ENCODE peak calls at places on chromosomes 7 and 10, in eight cellular contexts. Q is H7; C is CD8-positive, alpha-beta T cell; A is GM23338; T is kidney epithelial cell; F is activated CD4-positive, CD25-positive, alpha-beta regulatory T cell; X is CD4-positive, alpha-beta memory T cell; Y is activated CD8-positive, alpha-beta memory T cell treated with anti-CD3 and anti-CD28 coated beads for 48 hours. J is an unnamed sample.

GRCh38 chr7:44618045-44618444 is 11.6 kb downstream of the OGDH start:
- DNase-seq in T (no peak), C (no peak), Y (no peak), F (no peak), X (no peak), Q (no peak), A (no peak), J (no peak)

GRCh38 chr10:131242007-131242406 is 69.5 kb downstream of the TCERG1L start:
- DNase-seq in Q (peak), Y (no peak), X (no peak), F (no peak), T (no peak), A (peak), C (no peak), J (peak)

GRCh38 chr10:30818010-30818660 is 188.6 kb upstream of the LYZL2 start:
- DNase-seq in C (no peak), F (no peak), Q (no peak), X (no peak), A (no peak), Y (no peak), T (peak), J (no peak)

GRCh38 chr10:95264227-95265051 is 26.4 kb downstream of the PDLIM1 start:
- DNase-seq in Y (no peak), F (no peak), T (no peak), A (peak), Q (peak), C (no peak), X (no peak), J (no peak)

GRCh38 chr10:89347706-89348457 is 20.1 kb downstream of the IFIT3 start:
- DNase-seq in X (no peak), F (no peak), T (no peak), A (no peak), Y (no peak), C (no peak), Q (no peak), J (no peak)

GRCh38 chr10:17335065-17335464 is 107.0 kb downstream of the VIM start:
- DNase-seq in C (no peak), A (no peak), F (no peak), T (no peak), X (no peak), Y (no peak), Q (no peak), J (no peak)

GRCh38 chr7:16721541-16721940 is 32.0 kb upstream of the TSPAN13 start:
- DNase-seq in X (no peak), T (no peak), A (no peak), Y (no peak), C (no peak), Q (no peak), F (no peak), J (no peak)

GRCh38 chr7:130201796-130202195 is 3.4 kb downstream of the TMEM209 start:
- DNase-seq in T (no peak), F (no peak), Q (no peak), X (no peak), C (no peak), Y (no peak), A (no peak), J (no peak)

GRCh38 chr7:29839302-29839701 is 33.0 kb downstream of the WIPF3 start:
- DNase-seq in C (no peak), A (no peak), Y (no peak), F (no peak), T (no peak), X (no peak), Q (no peak), J (no peak)

GRCh38 chr10:119308556-119309422 is 101.4 kb downstream of the GRK5 start:
- DNase-seq in X (no peak), A (no peak), Y (no peak), C (no peak), T (no peak), F (no peak), Q (no peak), J (no peak)

GRCh38 chr7:30464231-30464660 is 14.3 kb downstream of the NOD1 start:
- DNase-seq in F (no peak), C (no peak), Q (no peak), T (no peak), X (no peak), A (no peak), Y (no peak), J (no peak)

GRCh38 chr7:45922810-45923209 is 1.7 kb upstream of the IGFBP3 start:
- DNase-seq in Y (no peak), C (no peak), F (no peak), A (no peak), X (peak), Q (no peak), T (no peak), J (no peak)

GRCh38 chr10:116053910-116054309 is 219.1 kb downstream of the GFRA1 start:
- DNase-seq in F (no peak), X (no peak), Q (peak), T (no peak), C (no peak), Y (no peak), A (peak), J (no peak)

GRCh38 chr10:110746254-110746826 is 102.2 kb downstream of the RBM20 start:
- DNase-seq in C (peak), F (no peak), Y (no peak), X (peak), T (no peak), A (peak), Q (peak), J (peak)

GRCh38 chr7:132321387-132321786 is 254.9 kb downstream of the PLXNA4 start:
- DNase-seq in Q (peak), C (no peak), A (peak), Y (no peak), T (no peak), X (no peak), F (no peak), J (no peak)

GRCh38 chr10:22427890-22428571 is 82.7 kb downstream of the SPAG6 start:
- DNase-seq in F (no peak), X (no peak), T (peak), C (no peak), A (no peak), Q (no peak), Y (no peak), J (no peak)

GRCh38 chr10:8183241-8183704 is 128.8 kb downstream of the GATA3 start:
- DNase-seq in C (peak), X (peak), T (no peak), Q (no peak), A (no peak), F (no peak), Y (no peak), J (no peak)

GRCh38 chr7:44618754-44619153 is 12.3 kb downstream of the OGDH start:
- DNase-seq in X (no peak), A (no peak), F (no peak), T (peak), Q (no peak), Y (no peak), C (no peak), J (no peak)

GRCh38 chr7:23106491-23106800 is 861 bp downstream of the KLHL7 start:
- DNase-seq in C (no peak), F (no peak), T (no peak), Q (no peak), Y (no peak), X (no peak), A (peak), J (no peak)